ENCODE peak calls at places on chromosomes 13 and 19, in seven cellular contexts. X is H1, N is sigmoid colon, Z is HepG2, T is tibial nerve, D is ovary, L is transverse colon. I is an unnamed sample.

GRCh38 chr19:16660763-16661479 is at the start of gene TMEM38A:
- DNase-seq in N (peak), L (peak), X (peak), Z (no peak), T (no peak), D (peak), I (peak)

GRCh38 chr19:28176193-28176592 is 1036.8 kb downstream of the UQCRFS1 start:
- DNase-seq in D (no peak), T (no peak), N (no peak), L (no peak), X (no peak), Z (no peak), I (no peak)

GRCh38 chr13:106318941-106319411 is 216.5 kb downstream of the EFNB2 start:
- DNase-seq in N (no peak), X (no peak), T (no peak), L (no peak), Z (no peak), D (no peak), I (no peak)

GRCh38 chr19:33299061-33299665 is 3.2 kb downstream of the CEBPA start:
- DNase-seq in X (no peak), D (no peak), L (peak), Z (no peak), N (peak), T (no peak), I (no peak)

GRCh38 chr13:45501175-45501526 is 36.4 kb downstream of the COG3 start:
- DNase-seq in D (no peak), T (no peak), N (no peak), L (no peak), Z (no peak), X (no peak), I (no peak)

GRCh38 chr13:83503424-83503823 is 378.9 kb downstream of the SLITRK1 start:
- DNase-seq in N (no peak), X (no peak), Z (no peak), T (no peak), L (no peak), D (no peak), I (no peak)

GRCh38 chr19:37855098-37855497 is 51.3 kb downstream of the WDR87 start:
- DNase-seq in Z (no peak), D (peak), T (no peak), L (peak), X (no peak), N (no peak), I (no peak)

GRCh38 chr13:102904408-102904862 is 58.6 kb downstream of the ERCC5 start:
- DNase-seq in Z (no peak), D (no peak), T (no peak), L (no peak), N (no peak), X (no peak), I (no peak)

DNA sequence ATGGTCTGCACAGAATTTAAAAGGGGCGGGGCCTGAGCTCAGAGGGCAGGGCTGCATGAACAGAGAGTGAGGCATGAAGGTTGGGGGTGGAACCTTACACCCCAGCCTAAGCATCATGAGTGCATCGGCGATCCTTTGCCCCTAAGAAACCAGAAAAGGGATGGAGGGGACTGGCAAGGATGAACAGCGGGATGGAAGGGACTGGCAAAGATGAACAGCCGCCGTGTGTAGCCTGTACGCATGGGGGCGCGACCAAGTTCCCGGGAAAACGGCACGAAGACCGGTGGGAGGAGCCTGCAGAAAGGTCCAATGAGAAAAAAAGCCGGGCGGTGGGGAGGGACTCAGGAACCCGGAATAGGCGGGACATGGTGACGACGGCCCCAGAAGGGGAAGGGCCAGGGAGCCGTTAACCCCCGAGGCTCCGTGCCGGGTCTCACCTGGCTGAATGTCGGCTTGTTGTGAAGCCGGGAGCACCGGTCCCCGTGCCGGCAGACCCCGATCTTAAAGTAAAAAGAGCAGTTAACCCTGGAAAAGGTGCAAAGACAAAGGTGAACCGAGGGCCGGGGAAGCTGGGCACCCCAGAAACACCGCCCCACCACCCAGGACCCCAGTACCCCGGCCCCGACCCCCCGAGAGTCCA is 410 bp downstream of the U2AF1L4 start:
- DNase-seq in D (peak), X (peak), L (peak), N (peak), Z (peak), T (peak), I (peak)
- TF ChIP-seq EP300 in D (no peak), X (no peak), L (no peak), N (no peak), Z (no peak), T (no peak), I (no peak)

GRCh38 chr13:77180011-77180410 is 146.9 kb downstream of the MYCBP2 start:
- DNase-seq in D (no peak), Z (no peak), X (no peak), N (no peak), T (no peak), L (no peak), I (no peak)

GRCh38 chr13:77185721-77186120 is 141.2 kb downstream of the MYCBP2 start:
- DNase-seq in Z (no peak), X (no peak), L (no peak), N (no peak), T (no peak), D (no peak), I (no peak)

GRCh38 chr13:77190349-77190748 is 136.5 kb downstream of the MYCBP2 start:
- DNase-seq in T (no peak), N (no peak), Z (no peak), X (no peak), D (no peak), L (no peak), I (no peak)

GRCh38 chr13:77184455-77184854 is 142.4 kb downstream of the MYCBP2 start:
- DNase-seq in T (no peak), Z (no peak), N (no peak), L (no peak), D (no peak), X (no peak), I (no peak)
- TF ChIP-seq EP300 in T (no peak), Z (no peak), N (no peak), L (no peak), D (no peak), X (no peak), I (no peak)

GRCh38 chr19:4374451-4375163 is 25.7 kb downstream of the SH3GL1 start:
- DNase-seq in N (peak), Z (peak), X (no peak), D (peak), T (peak), L (peak), I (peak)
- TF ChIP-seq EP300 in N (no peak), Z (peak), X (no peak), D (no peak), T (no peak), L (no peak), I (no peak)

GRCh38 chr13:98332222-98332621 is 155.2 kb upstream of the RNF113B start:
- DNase-seq in Z (no peak), N (no peak), L (no peak), T (no peak), X (no peak), D (no peak), I (no peak)

GRCh38 chr13:98332691-98333090 is 155.6 kb upstream of the RNF113B start:
- DNase-seq in N (no peak), Z (no peak), T (no peak), L (no peak), D (no peak), X (no peak), I (no peak)

GRCh38 chr13:98333481-98333880 is 156.4 kb upstream of the RNF113B start:
- DNase-seq in D (no peak), T (no peak), X (no peak), N (no peak), L (no peak), Z (peak), I (no peak)

GRCh38 chr13:98335721-98336120 is 158.7 kb upstream of the RNF113B start:
- DNase-seq in T (no peak), X (no peak), N (no peak), Z (no peak), D (no peak), L (no peak), I (no peak)

GRCh38 chr13:98334620-98335205 is 157.6 kb upstream of the RNF113B start:
- DNase-seq in N (no peak), Z (no peak), D (no peak), L (no peak), X (no peak), T (no peak), I (no peak)
- TF ChIP-seq EP300 in N (no peak), Z (no peak), D (no peak), L (no peak), X (no peak), T (no peak), I (no peak)

DNA sequence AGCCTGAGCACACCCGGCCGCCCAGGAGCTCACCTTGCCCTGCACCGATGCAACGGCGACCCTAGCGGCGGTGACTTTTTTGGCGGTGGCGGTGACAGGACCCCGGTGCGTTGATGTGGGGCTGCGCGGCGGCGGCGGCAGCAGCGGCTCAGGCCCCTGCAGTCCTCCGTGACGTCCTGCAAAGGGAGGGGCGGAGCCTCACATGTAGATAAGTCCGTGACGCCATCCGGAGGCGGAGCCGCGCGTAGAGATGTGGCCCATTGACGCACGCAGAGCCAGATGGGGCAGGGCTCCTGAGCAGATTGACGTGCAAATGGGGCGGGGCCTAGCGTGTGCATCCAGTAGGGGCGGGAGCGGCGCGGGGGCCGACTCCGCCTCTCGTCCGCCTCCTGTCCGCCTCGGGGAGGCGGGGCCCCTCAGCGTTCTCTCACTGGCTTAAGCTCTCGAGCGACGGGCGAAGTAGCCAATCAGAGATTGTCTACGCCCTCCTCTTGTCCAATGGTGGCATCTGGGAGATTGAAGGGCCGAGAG is at the start of gene RAB3A:
- DNase-seq in N (peak), Z (peak), L (peak), T (peak), D (peak), X (peak), I (peak)
- TF ChIP-seq EP300 in N (no peak), Z (no peak), L (peak), T (peak), D (peak), X (no peak), I (peak)

DNA sequence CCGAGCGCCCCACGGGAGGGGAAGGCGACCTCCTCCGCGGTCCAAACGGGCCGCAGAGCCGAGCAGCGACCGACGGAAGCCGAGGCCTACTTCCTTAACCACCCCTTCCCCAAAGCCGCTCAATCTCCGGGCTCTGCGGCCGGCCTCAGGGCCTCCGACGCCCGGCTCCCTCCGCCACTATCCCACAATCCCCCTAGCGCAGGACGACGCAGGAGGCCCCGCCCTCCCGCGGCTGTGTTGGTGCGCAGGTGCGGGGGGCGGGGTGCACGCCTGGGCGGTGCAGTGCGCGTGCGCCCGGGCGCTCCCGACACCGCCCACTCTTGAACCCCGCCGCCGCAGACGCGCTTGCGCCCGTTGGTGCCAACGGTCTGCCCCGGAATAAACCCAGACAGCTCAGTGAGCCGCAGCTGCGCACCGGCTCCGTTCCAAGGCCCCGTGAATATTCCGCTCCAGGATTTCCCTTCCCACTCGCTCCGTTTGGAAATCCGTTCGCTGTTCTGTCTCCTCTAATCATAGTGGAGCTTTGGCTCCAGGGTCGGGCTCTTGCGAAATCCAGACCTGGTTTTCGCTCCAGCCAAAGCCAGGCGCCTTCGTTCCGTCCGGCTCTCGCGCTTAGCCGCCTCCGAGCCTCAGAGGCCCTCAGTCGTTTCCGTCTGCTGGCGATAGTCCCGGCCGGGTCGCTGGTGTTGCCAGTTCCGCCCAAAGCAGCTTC is at the start of gene PPP6R1:
- DNase-seq in X (peak), Z (peak), T (peak), N (peak), L (peak), D (peak), I (peak)
- TF ChIP-seq EP300 in X (no peak), Z (peak), T (peak), N (no peak), L (peak), D (peak), I (no peak)

GRCh38 chr19:44212250-44212864 is at the start of gene ZNF227:
- DNase-seq in D (peak), L (peak), T (peak), X (peak), Z (peak), N (peak), I (peak)
- TF ChIP-seq EP300 in D (no peak), L (peak), T (peak), X (no peak), Z (no peak), N (no peak), I (no peak)

DNA sequence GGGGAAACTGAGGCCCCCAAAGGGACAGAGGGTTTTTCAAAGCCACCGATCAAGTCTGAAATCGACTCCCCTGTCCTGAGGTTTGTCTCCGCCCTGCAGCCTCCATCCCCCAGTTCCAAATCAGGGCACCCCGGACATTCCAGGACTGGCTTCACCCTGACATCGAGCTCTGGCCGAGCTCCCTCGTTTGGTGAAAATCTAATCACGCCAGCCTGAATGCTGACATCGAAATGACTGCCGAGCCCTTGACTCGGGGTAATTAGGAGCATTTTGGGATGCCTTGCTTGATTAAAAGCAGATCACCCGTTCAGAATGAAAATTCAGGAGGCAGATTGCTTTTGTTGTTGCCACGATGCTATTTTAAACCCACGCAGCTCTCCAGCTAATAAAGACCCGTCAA is 34.3 kb downstream of the ZNRF4 start:
- DNase-seq in D (no peak), T (no peak), L (no peak), N (no peak), Z (no peak), X (no peak), I (no peak)
- TF ChIP-seq EP300 in D (no peak), T (no peak), L (no peak), N (no peak), Z (no peak), X (no peak), I (no peak)

DNA sequence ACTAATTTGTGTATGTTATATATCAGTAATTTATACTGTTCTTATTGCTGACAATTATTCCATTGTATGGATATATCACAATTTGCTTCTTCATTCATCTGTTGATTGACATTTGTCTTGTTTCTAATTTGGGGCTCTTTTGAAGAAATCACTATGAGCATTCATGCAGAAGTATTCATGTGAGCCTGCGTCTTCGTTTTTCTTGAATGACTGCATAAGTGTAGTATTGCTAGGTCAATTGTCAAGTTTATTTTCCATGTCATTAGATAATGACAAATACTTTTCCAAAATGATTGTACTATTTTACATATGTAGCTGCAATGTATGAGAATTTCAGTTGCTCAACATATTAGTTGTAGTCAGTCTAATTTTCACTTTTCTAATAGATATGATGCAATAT is 1796.9 kb downstream of the SLITRK5 start:
- DNase-seq in N (no peak), L (no peak), Z (no peak), X (no peak), T (no peak), D (no peak), I (no peak)
- TF ChIP-seq EP300 in N (no peak), L (no peak), Z (no peak), X (no peak), T (no peak), D (no peak), I (no peak)

GRCh38 chr19:48401277-48401676 is 7.8 kb downstream of the GRIN2D start:
- DNase-seq in Z (no peak), L (no peak), N (no peak), X (peak), D (no peak), T (no peak), I (no peak)
- TF ChIP-seq EP300 in Z (no peak), L (no peak), N (no peak), X (no peak), D (no peak), T (no peak), I (no peak)